ENCODE peak calls at places on chromosome 3, in seven cellular contexts. One of them, this sample, is unnamed.

GRCh38 chr3:62875103-62876002 is at the start of gene CADPS:
- DNase-seq in transverse colon: peak
- DNase-seq in sigmoid colon: no peak
- DNase-seq in vagina: no peak
- DNase-seq in spleen: no peak
- DNase-seq in breast epithelium: no peak
- DNase-seq in stomach: no peak
- DNase-seq in this sample: no peak

GRCh38 chr3:106379251-106379750 is 510.5 kb upstream of the CBLB start:
- DNase-seq in sigmoid colon: no peak
- DNase-seq in stomach: no peak
- DNase-seq in transverse colon: no peak
- DNase-seq in vagina: no peak
- DNase-seq in spleen: no peak
- DNase-seq in breast epithelium: peak
- DNase-seq in this sample: no peak

GRCh38 chr3:187040637-187041361 is 98.5 kb downstream of the RPL39L start:
- DNase-seq in stomach: no peak
- DNase-seq in breast epithelium: no peak
- DNase-seq in vagina: no peak
- DNase-seq in spleen: no peak
- DNase-seq in transverse colon: no peak
- DNase-seq in sigmoid colon: no peak
- DNase-seq in this sample: no peak

GRCh38 chr3:65583203-65583602 is 455.5 kb downstream of the MAGI1 start:
- DNase-seq in vagina: no peak
- DNase-seq in breast epithelium: no peak
- DNase-seq in spleen: no peak
- DNase-seq in transverse colon: no peak
- DNase-seq in sigmoid colon: no peak
- DNase-seq in stomach: no peak
- DNase-seq in this sample: no peak

GRCh38 chr3:126394179-126394976 is at the start of gene CFAP100:
- DNase-seq in sigmoid colon: peak
- DNase-seq in stomach: peak
- DNase-seq in breast epithelium: no peak
- DNase-seq in spleen: peak
- DNase-seq in vagina: no peak
- DNase-seq in transverse colon: peak
- DNase-seq in this sample: no peak

GRCh38 chr3:42652611-42653302 is 740 bp upstream of the ZBTB47 start:
- DNase-seq in spleen: peak
- DNase-seq in vagina: no peak
- DNase-seq in breast epithelium: peak
- DNase-seq in stomach: peak
- DNase-seq in sigmoid colon: peak
- DNase-seq in transverse colon: peak
- DNase-seq in this sample: no peak

GRCh38 chr3:13884851-13885703 is 5.2 kb upstream of the WNT7A start:
- DNase-seq in sigmoid colon: peak
- DNase-seq in vagina: no peak
- DNase-seq in spleen: no peak
- DNase-seq in stomach: peak
- DNase-seq in transverse colon: peak
- DNase-seq in breast epithelium: peak
- DNase-seq in this sample: peak

GRCh38 chr3:113035387-113035982 is 44.7 kb downstream of the GTPBP8 start:
- DNase-seq in transverse colon: peak
- DNase-seq in vagina: no peak
- DNase-seq in breast epithelium: no peak
- DNase-seq in spleen: no peak
- DNase-seq in sigmoid colon: no peak
- DNase-seq in stomach: peak
- DNase-seq in this sample: peak

GRCh38 chr3:57959407-57960173 is 48.6 kb upstream of the FLNB start:
- DNase-seq in vagina: no peak
- DNase-seq in stomach: no peak
- DNase-seq in spleen: no peak
- DNase-seq in sigmoid colon: no peak
- DNase-seq in transverse colon: no peak
- DNase-seq in breast epithelium: no peak
- DNase-seq in this sample: no peak

GRCh38 chr3:79247367-79248103 is 520.3 kb downstream of the ROBO1 start:
- DNase-seq in vagina: no peak
- DNase-seq in spleen: no peak
- DNase-seq in sigmoid colon: peak
- DNase-seq in transverse colon: no peak
- DNase-seq in breast epithelium: no peak
- DNase-seq in stomach: no peak
- DNase-seq in this sample: peak

GRCh38 chr3:170908235-170909116 is at the start of gene EIF5A2:
- DNase-seq in sigmoid colon: peak
- DNase-seq in spleen: peak
- DNase-seq in stomach: peak
- DNase-seq in transverse colon: peak
- DNase-seq in vagina: no peak
- DNase-seq in breast epithelium: peak
- DNase-seq in this sample: peak

GRCh38 chr3:167380004-167380689 is at the start of gene ZBBX:
- DNase-seq in stomach: peak
- DNase-seq in spleen: peak
- DNase-seq in vagina: no peak
- DNase-seq in transverse colon: peak
- DNase-seq in sigmoid colon: peak
- DNase-seq in breast epithelium: peak
- DNase-seq in this sample: peak
- TF ChIP-seq POLR2AphosphoS5 in stomach: no peak
- TF ChIP-seq POLR2AphosphoS5 in spleen: no peak
- TF ChIP-seq POLR2AphosphoS5 in vagina: no peak
- TF ChIP-seq POLR2AphosphoS5 in transverse colon: no peak
- TF ChIP-seq POLR2AphosphoS5 in sigmoid colon: no peak
- TF ChIP-seq POLR2AphosphoS5 in breast epithelium: no peak
- TF ChIP-seq POLR2AphosphoS5 in this sample: peak

DNA sequence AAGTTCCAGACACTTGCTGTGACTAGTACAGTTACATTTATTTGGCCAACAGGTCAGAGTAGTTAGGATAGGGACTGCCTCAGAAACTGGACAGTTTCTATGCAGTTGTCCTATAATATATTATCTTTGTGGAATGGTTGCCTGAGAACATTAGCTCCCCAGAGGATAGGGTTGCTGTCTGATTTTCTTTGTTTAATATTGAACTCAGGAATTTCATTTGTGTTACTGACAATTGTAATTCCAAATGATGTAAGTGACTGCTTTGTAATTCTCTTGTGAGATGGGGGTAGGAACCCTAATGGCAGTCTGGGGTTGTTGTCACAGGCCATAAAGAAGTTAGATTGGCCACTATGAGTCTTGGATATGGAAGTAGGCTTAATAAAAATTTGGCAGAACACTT is 2.2 kb downstream of the NXPE3 start:
- DNase-seq in stomach: no peak
- DNase-seq in sigmoid colon: no peak
- DNase-seq in spleen: no peak
- DNase-seq in vagina: no peak
- DNase-seq in transverse colon: no peak
- DNase-seq in breast epithelium: no peak
- DNase-seq in this sample: no peak
- H3K4me3 ChIP-seq in stomach: no peak
- H3K4me3 ChIP-seq in sigmoid colon: no peak
- H3K4me3 ChIP-seq in spleen: no peak
- H3K4me3 ChIP-seq in vagina: no peak
- H3K4me3 ChIP-seq in transverse colon: no peak
- H3K4me3 ChIP-seq in breast epithelium: no peak
- H3K4me3 ChIP-seq in this sample: no peak

DNA sequence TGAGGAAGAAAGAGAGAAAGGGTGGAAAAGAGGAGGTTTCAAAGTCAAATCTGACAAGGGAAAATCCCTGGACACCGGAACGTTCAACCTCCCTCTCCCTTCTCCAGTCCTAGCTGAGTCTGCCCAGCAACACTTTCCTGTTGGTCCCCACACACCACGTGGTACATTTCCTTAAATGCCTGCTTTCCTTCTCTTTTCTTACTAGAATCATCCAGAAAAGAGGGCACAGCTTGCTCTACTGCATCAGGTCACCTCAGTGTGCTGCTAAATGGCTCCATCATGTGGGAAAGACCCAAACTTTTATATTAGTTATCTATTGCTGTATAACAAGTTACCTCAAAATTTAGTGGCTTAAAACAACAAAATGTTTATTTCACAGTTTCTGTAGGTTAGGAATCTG is 181.2 kb downstream of the NECTIN3 start:
- DNase-seq in spleen: peak
- DNase-seq in stomach: no peak
- DNase-seq in sigmoid colon: no peak
- DNase-seq in transverse colon: no peak
- DNase-seq in breast epithelium: no peak
- DNase-seq in vagina: no peak
- DNase-seq in this sample: no peak
- TF ChIP-seq CTCF in spleen: no peak
- TF ChIP-seq CTCF in stomach: no peak
- TF ChIP-seq CTCF in sigmoid colon: no peak
- TF ChIP-seq CTCF in transverse colon: no peak
- TF ChIP-seq CTCF in breast epithelium: no peak
- TF ChIP-seq CTCF in vagina: no peak
- TF ChIP-seq CTCF in this sample: no peak

DNA sequence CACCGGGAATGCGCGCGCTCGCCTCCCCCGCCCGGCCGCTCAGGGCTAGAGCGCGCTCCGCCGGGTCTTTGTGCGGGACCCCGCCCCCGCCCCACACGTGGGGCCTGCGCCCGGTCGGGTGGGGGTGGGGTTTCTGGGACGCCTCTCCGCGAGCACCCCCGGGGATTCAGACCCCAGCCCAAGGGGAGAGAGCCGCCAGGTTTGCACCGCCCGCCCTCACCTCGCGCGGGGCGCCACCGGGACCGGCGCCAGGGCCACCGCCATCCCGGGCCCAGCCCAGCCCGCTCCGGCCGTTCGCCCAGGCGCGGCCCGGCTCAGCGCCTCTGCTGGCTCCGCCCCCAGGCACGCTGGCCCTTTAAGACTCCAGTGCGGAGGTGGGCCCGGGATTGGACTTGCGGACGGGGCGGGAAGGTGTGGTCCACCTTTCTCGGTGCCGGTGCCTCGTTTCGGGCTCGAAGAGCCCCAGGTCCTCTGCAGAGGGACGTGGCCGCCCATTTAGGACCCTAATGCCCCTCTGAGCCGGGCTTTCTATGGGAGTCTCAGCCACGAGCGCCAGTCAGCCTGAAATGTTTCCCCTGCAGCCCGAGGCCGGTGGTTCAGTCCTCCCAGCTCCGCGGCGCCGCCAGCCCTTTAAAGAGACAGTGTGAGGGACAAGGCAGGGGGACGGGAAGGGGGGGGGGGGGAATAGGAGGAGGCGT is 1.2 kb downstream of the HYAL2 start:
- DNase-seq in sigmoid colon: peak
- DNase-seq in stomach: peak
- DNase-seq in transverse colon: peak
- DNase-seq in spleen: peak
- DNase-seq in breast epithelium: peak
- DNase-seq in vagina: no peak
- DNase-seq in this sample: peak
- TF ChIP-seq POLR2AphosphoS5 in sigmoid colon: peak
- TF ChIP-seq POLR2AphosphoS5 in stomach: peak
- TF ChIP-seq POLR2AphosphoS5 in transverse colon: peak
- TF ChIP-seq POLR2AphosphoS5 in spleen: peak
- TF ChIP-seq POLR2AphosphoS5 in breast epithelium: peak
- TF ChIP-seq POLR2AphosphoS5 in vagina: peak
- TF ChIP-seq POLR2AphosphoS5 in this sample: peak

GRCh38 chr3:182940266-182940808 is 40.0 kb downstream of the DCUN1D1 start:
- DNase-seq in sigmoid colon: no peak
- DNase-seq in breast epithelium: no peak
- DNase-seq in spleen: no peak
- DNase-seq in transverse colon: no peak
- DNase-seq in vagina: no peak
- DNase-seq in stomach: no peak
- DNase-seq in this sample: no peak

GRCh38 chr3:182941719-182942118 is 38.6 kb downstream of the DCUN1D1 start:
- DNase-seq in stomach: no peak
- DNase-seq in vagina: no peak
- DNase-seq in sigmoid colon: no peak
- DNase-seq in breast epithelium: no peak
- DNase-seq in transverse colon: no peak
- DNase-seq in spleen: no peak
- DNase-seq in this sample: no peak

GRCh38 chr3:182936239-182936946 is 43.9 kb downstream of the DCUN1D1 start:
- DNase-seq in sigmoid colon: no peak
- DNase-seq in vagina: no peak
- DNase-seq in stomach: no peak
- DNase-seq in spleen: no peak
- DNase-seq in breast epithelium: no peak
- DNase-seq in transverse colon: no peak
- DNase-seq in this sample: no peak

GRCh38 chr3:182935803-182936202 is 44.5 kb downstream of the DCUN1D1 start:
- DNase-seq in stomach: no peak
- DNase-seq in transverse colon: no peak
- DNase-seq in breast epithelium: no peak
- DNase-seq in vagina: no peak
- DNase-seq in sigmoid colon: no peak
- DNase-seq in spleen: no peak
- DNase-seq in this sample: no peak

GRCh38 chr3:182937293-182938051 is 42.9 kb downstream of the DCUN1D1 start:
- DNase-seq in breast epithelium: no peak
- DNase-seq in sigmoid colon: no peak
- DNase-seq in spleen: no peak
- DNase-seq in stomach: no peak
- DNase-seq in vagina: no peak
- DNase-seq in transverse colon: no peak
- DNase-seq in this sample: no peak
- H3K4me3 ChIP-seq in breast epithelium: no peak
- H3K4me3 ChIP-seq in sigmoid colon: no peak
- H3K4me3 ChIP-seq in spleen: no peak
- H3K4me3 ChIP-seq in stomach: no peak
- H3K4me3 ChIP-seq in vagina: no peak
- H3K4me3 ChIP-seq in transverse colon: no peak
- H3K4me3 ChIP-seq in this sample: no peak

GRCh38 chr3:127674099-127674792 is 1.5 kb downstream of the ABTB1 start:
- DNase-seq in vagina: no peak
- DNase-seq in spleen: peak
- DNase-seq in breast epithelium: no peak
- DNase-seq in stomach: peak
- DNase-seq in transverse colon: no peak
- DNase-seq in sigmoid colon: peak
- DNase-seq in this sample: no peak
- TF ChIP-seq CTCF in vagina: no peak
- TF ChIP-seq CTCF in spleen: no peak
- TF ChIP-seq CTCF in breast epithelium: no peak
- TF ChIP-seq CTCF in stomach: no peak
- TF ChIP-seq CTCF in transverse colon: no peak
- TF ChIP-seq CTCF in sigmoid colon: no peak
- TF ChIP-seq CTCF in this sample: no peak

This sample was measured in prostate gland.